ENCODE peak calls at places on chromosome 3, in ten cellular contexts. T, O, Q, B, E, H, I, S, Z and L are unnamed samples.

GRCh38 chr3:101695779-101696372 is 9.4 kb upstream of the RPL24 start:
- DNase-seq in T (no peak), O (peak), Q (no peak), B (peak), E (no peak), H (peak), I (no peak), S (no peak), Z (no peak), L (no peak)

GRCh38 chr3:20683912-20684311 is 497.9 kb upstream of the SGO1 start:
- DNase-seq in T (no peak), O (no peak), Q (peak), B (peak), E (no peak), H (peak), I (no peak), S (peak), Z (peak), L (peak)

GRCh38 chr3:33299395-33300081 is 22.3 kb downstream of the FBXL2 start:
- DNase-seq in T (no peak), O (no peak), Q (peak), B (peak), E (no peak), H (peak), I (no peak), S (no peak), Z (no peak), L (no peak)

GRCh38 chr3:775178-775885 is 317.5 kb upstream of the CNTN6 start:
- DNase-seq in T (no peak), O (no peak), Q (no peak), B (no peak), E (no peak), H (no peak), I (no peak), S (no peak), Z (no peak), L (no peak)

GRCh38 chr3:53071882-53072431 is 26.1 kb upstream of the SFMBT1 start:
- DNase-seq in T (no peak), O (no peak), Q (no peak), B (no peak), E (no peak), H (no peak), I (no peak), S (peak), Z (no peak), L (peak)

GRCh38 chr3:66450389-66451022 is 50.3 kb downstream of the LRIG1 start:
- DNase-seq in T (peak), O (no peak), Q (peak), B (peak), E (no peak), H (no peak), I (no peak), S (peak), Z (peak), L (no peak)

GRCh38 chr3:61573441-61573840 is 12.1 kb downstream of the PTPRG start:
- DNase-seq in T (no peak), O (no peak), Q (no peak), B (no peak), E (no peak), H (no peak), I (no peak), S (no peak), Z (no peak), L (no peak)

GRCh38 chr3:139457066-139457465 is 19.2 kb downstream of the RBP2 start:
- DNase-seq in T (no peak), O (no peak), Q (no peak), B (no peak), E (no peak), H (no peak), I (no peak), S (no peak), Z (no peak), L (no peak)

GRCh38 chr3:38314112-38314766 is 32.1 kb downstream of the SLC22A14 start:
- DNase-seq in T (no peak), O (no peak), Q (no peak), B (no peak), E (no peak), H (no peak), I (no peak), S (no peak), Z (no peak), L (no peak)

GRCh38 chr3:168443967-168444366 is 348.2 kb upstream of the GOLIM4 start:
- DNase-seq in T (no peak), O (no peak), Q (no peak), B (no peak), E (no peak), H (no peak), I (no peak), S (no peak), Z (no peak), L (no peak)

GRCh38 chr3:66035763-66036477 is 2.8 kb downstream of the MAGI1 start:
- DNase-seq in T (no peak), O (no peak), Q (no peak), B (peak), E (no peak), H (no peak), I (no peak), S (no peak), Z (no peak), L (no peak)

GRCh38 chr3:63141-63845 is 133.3 kb upstream of the CHL1 start:
- DNase-seq in T (no peak), O (no peak), Q (no peak), B (peak), E (no peak), H (no peak), I (no peak), S (no peak), Z (no peak), L (no peak)

GRCh38 chr3:114451051-114451451 is 157.2 kb downstream of the TIGIT start:
- DNase-seq in T (no peak), O (peak), Q (no peak), B (no peak), E (no peak), H (no peak), I (no peak), S (no peak), Z (peak), L (no peak)

GRCh38 chr3:137946341-137946973 is 63.5 kb upstream of the CLDN18 start:
- DNase-seq in T (peak), O (peak), Q (peak), B (peak), E (peak), H (peak), I (peak), S (peak), Z (peak), L (peak)

GRCh38 chr3:105364113-105364512 is 2.6 kb upstream of the ALCAM start:
- DNase-seq in T (no peak), O (no peak), Q (peak), B (peak), E (no peak), H (peak), I (no peak), S (no peak), Z (no peak), L (no peak)

GRCh38 chr3:68972358-68972979 is 40.1 kb upstream of the TAFA4 start:
- DNase-seq in T (peak), O (peak), Q (peak), B (peak), E (no peak), H (peak), I (no peak), S (peak), Z (peak), L (peak)

GRCh38 chr3:188284455-188285212 is 130.7 kb downstream of the LPP start:
- DNase-seq in T (no peak), O (no peak), Q (no peak), B (no peak), E (no peak), H (no peak), I (no peak), S (no peak), Z (no peak), L (no peak)

GRCh38 chr3:24521306-24522154 is 26.9 kb upstream of the THRB start:
- DNase-seq in T (peak), O (no peak), Q (no peak), B (peak), E (peak), H (no peak), I (peak), S (peak), Z (peak), L (peak)

GRCh38 chr3:42095540-42095939 is 4.4 kb downstream of the TRAK1 start:
- DNase-seq in T (no peak), O (no peak), Q (no peak), B (no peak), E (no peak), H (no peak), I (no peak), S (no peak), Z (no peak), L (no peak)

GRCh38 chr3:64164309-64164708 is 61.0 kb downstream of the PRICKLE2 start:
- DNase-seq in T (no peak), O (no peak), Q (no peak), B (no peak), E (no peak), H (no peak), I (no peak), S (no peak), Z (no peak), L (no peak)

GRCh38 chr3:45664558-45664957 is 24.6 kb upstream of the SACM1L start:
- DNase-seq in T (no peak), O (no peak), Q (no peak), B (no peak), E (peak), H (no peak), I (no peak), S (no peak), Z (no peak), L (no peak)

GRCh38 chr3:187773963-187774789 is 28.9 kb upstream of the BCL6 start:
- DNase-seq in T (no peak), O (no peak), Q (no peak), B (no peak), E (no peak), H (no peak), I (no peak), S (no peak), Z (peak), L (no peak)

GRCh38 chr3:52682016-52682415 is 3.7 kb downstream of the PBRM1 start:
- DNase-seq in T (no peak), O (peak), Q (peak), B (peak), E (no peak), H (peak), I (no peak), S (no peak), Z (no peak), L (no peak)

GRCh38 chr3:74978684-74979083 is 364.2 kb upstream of the CNTN3 start:
- DNase-seq in T (no peak), O (no peak), Q (no peak), B (no peak), E (no peak), H (no peak), I (no peak), S (no peak), Z (no peak), L (no peak)

GRCh38 chr3:127037423-127037841 is 54.5 kb downstream of the PLXNA1 start:
- DNase-seq in T (peak), O (no peak), Q (no peak), B (no peak), E (peak), H (no peak), I (peak), S (peak), Z (peak), L (no peak)

GRCh38 chr3:128489860-128490649 is 2.9 kb downstream of the GATA2 start:
- DNase-seq in T (no peak), O (no peak), Q (no peak), B (no peak), E (peak), H (no peak), I (peak), S (peak), Z (peak), L (no peak)

GRCh38 chr3:117892431-117892841 is 1142.2 kb downstream of the IGSF11 start:
- DNase-seq in T (no peak), O (no peak), Q (peak), B (peak), E (no peak), H (no peak), I (no peak), S (no peak), Z (no peak), L (no peak)

GRCh38 chr3:10116138-10116460 is 624 bp downstream of the BRK1 start:
- DNase-seq in T (no peak), O (no peak), Q (peak), B (no peak), E (no peak), H (peak), I (peak), S (no peak), Z (no peak), L (no peak)

GRCh38 chr3:44995142-44995770 is 19.2 kb downstream of the EXOSC7 start:
- DNase-seq in T (no peak), O (no peak), Q (peak), B (peak), E (no peak), H (peak), I (no peak), S (peak), Z (peak), L (no peak)

GRCh38 chr3:126184465-126185000 is 4.1 kb upstream of the ALDH1L1 start:
- DNase-seq in T (no peak), O (no peak), Q (no peak), B (no peak), E (no peak), H (no peak), I (no peak), S (no peak), Z (no peak), L (no peak)

GRCh38 chr3:9036327-9037112 is 73.2 kb upstream of the RAD18 start:
- DNase-seq in T (peak), O (no peak), Q (peak), B (no peak), E (no peak), H (no peak), I (no peak), S (peak), Z (peak), L (peak)

GRCh38 chr3:100073555-100074307 is 40.6 kb downstream of the FILIP1L start:
- DNase-seq in T (peak), O (no peak), Q (peak), B (peak), E (no peak), H (peak), I (no peak), S (peak), Z (peak), L (no peak)

GRCh38 chr3:127457094-127457475 is 133.4 kb downstream of the TPRA1 start:
- DNase-seq in T (peak), O (no peak), Q (peak), B (peak), E (no peak), H (peak), I (peak), S (peak), Z (no peak), L (peak)

GRCh38 chr3:73399666-73400253 is 225.0 kb downstream of the PDZRN3 start:
- DNase-seq in T (no peak), O (no peak), Q (no peak), B (no peak), E (no peak), H (no peak), I (no peak), S (no peak), Z (no peak), L (no peak)

GRCh38 chr3:125231895-125232294 is 19.3 kb upstream of the SLC12A8 start:
- DNase-seq in T (no peak), O (no peak), Q (peak), B (peak), E (no peak), H (peak), I (no peak), S (no peak), Z (no peak), L (no peak)

GRCh38 chr3:50138266-50139230 is 16.6 kb upstream of the SEMA3F start:
- DNase-seq in T (no peak), O (no peak), Q (no peak), B (no peak), E (no peak), H (no peak), I (no peak), S (no peak), Z (no peak), L (no peak)

GRCh38 chr3:126528800-126529541 is 5.0 kb downstream of the CHST13 start:
- DNase-seq in T (peak), O (no peak), Q (peak), B (no peak), E (peak), H (no peak), I (peak), S (peak), Z (peak), L (peak)

GRCh38 chr3:195909645-195910498 is 1.5 kb upstream of the TNK2 start:
- DNase-seq in T (peak), O (peak), Q (peak), B (peak), E (peak), H (no peak), I (peak), S (peak), Z (peak), L (peak)

GRCh38 chr3:195908439-195909293 is at the start of gene TNK2:
- DNase-seq in T (no peak), O (no peak), Q (no peak), B (no peak), E (peak), H (no peak), I (peak), S (peak), Z (peak), L (no peak)

GRCh38 chr3:195907730-195908438 is 467 bp downstream of the TNK2 start:
- DNase-seq in T (no peak), O (peak), Q (no peak), B (no peak), E (peak), H (no peak), I (peak), S (peak), Z (peak), L (peak)

GRCh38 chr3:195910499-195910845 is 2.1 kb upstream of the TNK2 start:
- DNase-seq in T (no peak), O (no peak), Q (no peak), B (no peak), E (no peak), H (no peak), I (no peak), S (peak), Z (no peak), L (no peak)

GRCh38 chr3:195909294-195909644 is 918 bp upstream of the TNK2 start:
- DNase-seq in T (no peak), O (peak), Q (no peak), B (no peak), E (no peak), H (no peak), I (no peak), S (no peak), Z (no peak), L (no peak)
- H3K4me3 ChIP-seq in T (peak), O (peak), Q (peak), B (peak), E (peak), H (peak), I (peak), S (peak), Z (peak), L (peak)

DNA sequence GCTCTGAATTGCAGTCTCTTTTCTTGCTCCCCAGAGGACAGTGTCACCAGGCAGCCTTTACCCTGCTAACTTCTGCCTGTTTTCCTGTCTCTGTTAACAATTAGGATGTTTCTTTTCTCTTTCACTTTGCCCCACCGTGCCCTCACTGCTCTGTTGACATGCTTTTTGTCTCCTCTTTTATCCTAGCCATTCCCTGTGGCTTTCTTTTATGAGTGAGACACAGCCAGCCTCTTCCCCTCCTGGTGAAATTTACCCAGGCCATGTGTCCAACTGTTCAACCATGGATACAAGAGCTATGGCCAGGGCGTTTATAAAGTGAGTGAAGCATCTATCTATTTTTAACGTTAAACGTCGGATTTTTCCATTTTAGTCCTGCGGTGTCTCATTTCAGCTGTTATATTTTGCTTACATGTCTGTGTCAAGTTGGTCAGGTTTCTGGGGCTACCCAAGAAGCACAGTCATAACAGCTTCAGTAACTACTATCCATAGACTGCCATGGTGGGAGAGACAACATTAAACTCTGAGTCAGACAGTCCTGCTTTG is 443.2 kb upstream of the AZI2 start:
- DNase-seq in T (no peak), O (no peak), Q (no peak), B (peak), E (no peak), H (peak), I (no peak), S (no peak), Z (no peak), L (no peak)
- H3K4me3 ChIP-seq in T (no peak), O (no peak), Q (no peak), B (no peak), E (no peak), H (no peak), I (no peak), S (no peak), Z (no peak), L (no peak)

GRCh38 chr3:160490166-160490565 is 40.6 kb upstream of the TRIM59 start:
- DNase-seq in T (no peak), O (no peak), Q (no peak), B (no peak), E (no peak), H (no peak), I (no peak), S (no peak), Z (no peak), L (no peak)

GRCh38 chr3:160481856-160482255 is 32.3 kb upstream of the TRIM59 start:
- DNase-seq in T (no peak), O (no peak), Q (no peak), B (no peak), E (no peak), H (no peak), I (no peak), S (no peak), Z (no peak), L (no peak)

GRCh38 chr3:160482796-160483195 is 33.2 kb upstream of the TRIM59 start:
- DNase-seq in T (no peak), O (no peak), Q (peak), B (no peak), E (no peak), H (no peak), I (no peak), S (no peak), Z (no peak), L (no peak)

GRCh38 chr3:160486459-160486869 is 36.9 kb upstream of the TRIM59 start:
- DNase-seq in T (no peak), O (peak), Q (peak), B (peak), E (no peak), H (no peak), I (no peak), S (no peak), Z (no peak), L (no peak)

DNA sequence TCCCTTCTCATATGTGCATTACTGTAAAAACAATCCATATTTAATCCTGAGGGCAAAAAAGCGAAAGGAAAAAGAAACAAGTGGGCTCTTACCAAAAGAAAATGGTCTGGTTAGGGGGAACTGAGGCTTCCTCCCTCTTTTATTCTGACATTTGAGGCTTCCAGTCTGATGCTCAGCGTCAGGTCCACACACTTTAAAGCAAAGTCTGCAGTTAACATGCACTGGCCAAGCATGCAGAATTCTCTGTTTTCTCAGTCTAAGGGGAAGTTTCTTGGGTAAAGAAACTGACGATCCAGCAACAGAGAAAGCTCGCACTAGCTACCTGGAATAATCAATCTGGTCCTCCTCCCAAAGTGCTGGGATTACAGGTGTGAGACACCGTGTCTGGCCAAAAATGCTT is 36.3 kb upstream of the TRIM59 start:
- DNase-seq in T (no peak), O (no peak), Q (no peak), B (no peak), E (no peak), H (no peak), I (no peak), S (no peak), Z (no peak), L (no peak)
- H3K4me3 ChIP-seq in T (peak), O (no peak), Q (peak), B (no peak), E (peak), H (peak), I (peak), S (peak), Z (no peak), L (no peak)

GRCh38 chr3:129560269-129560787 is 17.4 kb downstream of the H1-8 start:
- DNase-seq in T (peak), O (no peak), Q (peak), B (peak), E (no peak), H (no peak), I (no peak), S (no peak), Z (peak), L (peak)

GRCh38 chr3:129558076-129558771 is 15.2 kb downstream of the H1-8 start:
- DNase-seq in T (no peak), O (no peak), Q (no peak), B (peak), E (no peak), H (no peak), I (no peak), S (no peak), Z (no peak), L (no peak)

GRCh38 chr3:129560931-129561594 is 18.1 kb downstream of the H1-8 start:
- DNase-seq in T (peak), O (no peak), Q (peak), B (peak), E (peak), H (peak), I (peak), S (peak), Z (peak), L (peak)

GRCh38 chr3:129558772-129559564 is 16.0 kb downstream of the H1-8 start:
- DNase-seq in T (no peak), O (no peak), Q (peak), B (peak), E (no peak), H (no peak), I (no peak), S (no peak), Z (no peak), L (no peak)

GRCh38 chr3:129559565-129560079 is 16.6 kb downstream of the H1-8 start:
- DNase-seq in T (no peak), O (no peak), Q (no peak), B (no peak), E (no peak), H (no peak), I (no peak), S (no peak), Z (no peak), L (no peak)
- H3K4me3 ChIP-seq in T (no peak), O (no peak), Q (peak), B (no peak), E (no peak), H (no peak), I (no peak), S (no peak), Z (no peak), L (no peak)

GRCh38 chr3:185961675-185962232 is 23.9 kb upstream of the TRA2B start:
- DNase-seq in T (no peak), O (no peak), Q (no peak), B (no peak), E (no peak), H (no peak), I (no peak), S (no peak), Z (no peak), L (no peak)
- H3K4me3 ChIP-seq in T (no peak), O (no peak), Q (no peak), B (no peak), E (no peak), H (no peak), I (no peak), S (no peak), Z (no peak), L (no peak)

GRCh38 chr3:18354706-18355105 is 70.4 kb downstream of the SATB1 start:
- DNase-seq in T (no peak), O (no peak), Q (no peak), B (no peak), E (no peak), H (no peak), I (no peak), S (no peak), Z (no peak), L (no peak)
- H3K4me3 ChIP-seq in T (no peak), O (no peak), Q (no peak), B (no peak), E (no peak), H (no peak), I (no peak), S (no peak), Z (no peak), L (no peak)